ENCODE peak calls at places on chromosome 5, in seven cellular contexts. L is CD4-positive, alpha-beta memory T cell; G is neural progenitor cell; F is mesendoderm; S is endothelial cell of umbilical vein; P is cardiac muscle cell; E is spleen. Y is an unnamed sample. For H3K36me3 and H3K27me3, the result is how much of the 10 kb centered on the place peaks cover.

GRCh38 chr5:145350501-145350900 is 484.6 kb downstream of the PRELID2 start:
- DNase-seq in L (no peak), G (no peak), F (no peak), S (peak), P (no peak), E (no peak), Y (no peak)

GRCh38 chr5:174612686-174613085 is 111.7 kb upstream of the MSX2 start:
- DNase-seq in L (no peak), G (no peak), F (peak), S (no peak), P (no peak), E (no peak), Y (no peak)

GRCh38 chr5:174324680-174325079 is 279.2 kb downstream of the NSG2 start:
- DNase-seq in L (no peak), G (no peak), F (no peak), S (no peak), P (no peak), E (no peak), Y (no peak)

GRCh38 chr5:58392491-58392890 is 67.4 kb downstream of the PLK2 start:
- DNase-seq in L (no peak), G (no peak), F (no peak), S (no peak), P (no peak), E (no peak), Y (no peak)

GRCh38 chr5:66498791-66499207 is 97.4 kb upstream of the MAST4 start:
- DNase-seq in L (no peak), G (peak), F (peak), S (peak), P (no peak), E (no peak), Y (peak)

GRCh38 chr5:29382735-29383280 is 1810.7 kb upstream of the CDH6 start:
- DNase-seq in L (no peak), G (no peak), F (no peak), S (no peak), P (no peak), E (no peak), Y (no peak)

GRCh38 chr5:13201022-13201421 is 743.5 kb downstream of the DNAH5 start:
- DNase-seq in L (no peak), G (no peak), F (no peak), S (no peak), P (no peak), E (no peak), Y (no peak)

GRCh38 chr5:179190851-179191505 is 130.8 kb downstream of the ZNF354C start:
- DNase-seq in L (no peak), G (no peak), F (no peak), S (no peak), P (no peak), E (peak), Y (peak)

GRCh38 chr5:107058239-107058638 is 612.5 kb downstream of the EFNA5 start:
- DNase-seq in L (no peak), G (no peak), F (no peak), S (no peak), P (no peak), E (no peak), Y (no peak)

GRCh38 chr5:32505718-32506117 is 61.2 kb upstream of the ZFR start:
- DNase-seq in L (no peak), G (peak), F (no peak), S (no peak), P (no peak), E (no peak), Y (no peak)

GRCh38 chr5:43514471-43514815 is 505 bp downstream of the C5orf34 start:
- DNase-seq in L (no peak), G (no peak), F (no peak), S (no peak), P (no peak), E (no peak), Y (peak)

DNA sequence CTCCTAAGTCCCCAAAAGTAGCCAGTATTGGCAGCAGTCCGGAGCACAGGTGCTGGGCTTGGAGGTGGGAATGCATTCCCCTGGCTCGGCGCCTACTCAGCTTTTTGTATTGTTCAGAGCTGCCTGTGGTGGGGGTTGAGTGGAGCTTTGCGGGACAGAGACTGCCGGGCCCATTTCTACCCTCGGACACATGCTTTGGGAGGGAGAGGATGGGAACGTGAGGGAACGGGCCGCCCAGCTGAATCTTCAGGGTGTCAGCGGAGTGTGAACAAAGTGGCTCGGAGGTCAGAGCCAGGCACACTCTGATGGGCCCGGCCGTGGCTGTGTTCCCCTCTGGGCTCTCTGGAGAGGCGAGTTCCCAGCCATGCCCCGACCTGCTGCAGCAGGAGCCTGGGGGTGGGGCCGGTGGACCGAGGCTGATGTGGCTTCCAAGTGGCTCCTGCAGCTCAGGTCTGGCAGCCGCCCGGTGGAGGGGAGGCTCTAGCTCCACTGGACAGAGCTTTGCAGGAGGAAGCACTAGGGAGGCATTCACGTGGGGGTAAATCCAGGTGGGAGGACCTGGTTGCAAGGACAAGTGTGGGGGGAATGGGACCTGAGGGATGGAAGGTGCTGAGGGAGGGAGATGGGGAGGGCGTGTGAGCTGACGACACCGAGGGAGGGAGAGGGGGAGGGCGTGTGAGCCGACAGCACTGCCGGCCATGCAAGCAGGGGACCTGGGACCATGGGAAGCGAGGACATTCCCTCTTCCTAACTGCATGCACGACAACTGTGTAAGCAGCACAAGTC is 31.1 kb upstream of the SLC6A3 start:
- DNase-seq in L (no peak), G (no peak), F (no peak), S (no peak), P (no peak), E (peak), Y (no peak)
- H3K36me3 ChIP-seq in L (under half), G (under half), F (under half), S (under half), P (under half), E (half or more), Y (under half)

GRCh38 chr5:88675758-88676636 is 207.0 kb downstream of the MEF2C start:
- DNase-seq in L (no peak), G (peak), F (peak), S (no peak), P (peak), E (no peak), Y (peak)
- H3K27me3 ChIP-seq in L (half or more), G (half or more), F (half or more), S (half or more), P (half or more), E (half or more), Y (half or more)

GRCh38 chr5:124716169-124716568 is 30.3 kb downstream of the ZNF608 start:
- DNase-seq in L (no peak), G (no peak), F (no peak), S (no peak), P (no peak), E (no peak), Y (no peak)

GRCh38 chr5:124721336-124721735 is 25.1 kb downstream of the ZNF608 start:
- DNase-seq in L (no peak), G (no peak), F (no peak), S (no peak), P (no peak), E (no peak), Y (no peak)

GRCh38 chr5:124719346-124719967 is 27.0 kb downstream of the ZNF608 start:
- DNase-seq in L (no peak), G (no peak), F (no peak), S (no peak), P (no peak), E (no peak), Y (no peak)

GRCh38 chr5:124720589-124720988 is 25.9 kb downstream of the ZNF608 start:
- DNase-seq in L (no peak), G (no peak), F (no peak), S (no peak), P (no peak), E (no peak), Y (no peak)

DNA sequence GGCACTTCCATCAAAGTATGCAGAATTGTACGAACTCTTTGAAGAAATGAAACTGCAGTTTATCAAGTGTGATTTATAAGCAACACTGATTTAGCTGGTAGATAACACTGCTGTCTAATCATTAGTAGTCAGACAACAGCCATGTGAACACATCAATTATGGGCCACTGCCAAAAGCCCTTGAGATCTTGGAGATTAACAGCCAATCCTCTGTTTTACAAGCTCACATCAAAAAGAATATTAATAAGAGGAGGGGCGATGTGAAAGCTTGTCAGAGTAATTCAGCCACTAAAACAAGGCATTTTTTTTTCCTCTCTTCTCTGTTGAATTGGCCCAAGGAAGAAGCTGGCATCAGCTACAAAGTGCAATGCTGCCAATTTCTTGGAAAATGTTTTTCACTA is 28.1 kb downstream of the ZNF608 start:
- DNase-seq in L (no peak), G (no peak), F (no peak), S (peak), P (no peak), E (no peak), Y (no peak)
- H3K4me3 ChIP-seq in L (no peak), G (no peak), F (no peak), S (no peak), P (no peak), E (no peak), Y (no peak)

GRCh38 chr5:149762958-149763630 is 33.0 kb downstream of the PPARGC1B start:
- DNase-seq in L (no peak), G (no peak), F (no peak), S (no peak), P (peak), E (peak), Y (no peak)
- H3K36me3 ChIP-seq in L (under half), G (under half), F (under half), S (under half), P (under half), E (under half), Y (under half)

GRCh38 chr5:35743644-35744043 is 113.0 kb upstream of the IL7R start:
- DNase-seq in L (no peak), G (no peak), F (no peak), S (no peak), P (no peak), E (no peak), Y (no peak)

GRCh38 chr5:35745193-35745592 is 111.5 kb upstream of the IL7R start:
- DNase-seq in L (no peak), G (no peak), F (peak), S (no peak), P (no peak), E (no peak), Y (no peak)

GRCh38 chr5:35745666-35746065 is 111.0 kb upstream of the IL7R start:
- DNase-seq in L (no peak), G (no peak), F (no peak), S (no peak), P (no peak), E (no peak), Y (no peak)

GRCh38 chr5:35741126-35741711 is 115.5 kb upstream of the IL7R start:
- DNase-seq in L (no peak), G (no peak), F (no peak), S (no peak), P (no peak), E (no peak), Y (no peak)

DNA sequence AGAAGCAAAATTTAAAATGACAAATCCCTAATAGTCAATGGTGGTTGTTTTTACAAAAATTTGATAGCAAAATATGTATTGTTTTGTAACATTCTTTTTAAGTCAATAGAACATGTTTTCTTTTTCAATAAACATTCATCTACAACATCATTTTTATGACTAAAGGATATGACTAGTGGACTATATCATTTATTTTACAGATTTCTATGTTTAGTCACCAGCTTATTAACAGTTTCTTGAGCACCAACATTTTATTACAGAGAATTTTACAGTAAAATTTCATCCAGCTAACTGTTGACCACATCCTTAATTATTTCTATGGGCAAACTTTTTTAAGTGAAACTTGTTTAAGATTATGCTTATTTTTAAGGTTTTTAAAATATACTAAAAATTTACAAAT is 114.7 kb upstream of the IL7R start:
- DNase-seq in L (no peak), G (no peak), F (no peak), S (no peak), P (no peak), E (no peak), Y (no peak)
- H3K27me3 ChIP-seq in L (under half), G (half or more), F (under half), S (under half), P (under half), E (under half), Y (under half)